ENCODE peak calls at places on chromosomes 12 and 14, in four cellular contexts. D is natural killer cell, W is progenitor cell of endocrine pancreas, H is neural progenitor cell. N is an unnamed sample.

GRCh38 chr14:81208489-81208888 is 12.3 kb downstream of the GTF2A1 start:
- DNase-seq in D (no peak), W (no peak), H (no peak), N (no peak)

GRCh38 chr14:33714527-33715222 is 236.2 kb downstream of the EGLN3 start:
- DNase-seq in D (no peak), W (no peak), H (no peak), N (no peak)

GRCh38 chr14:45133683-45134050 is 614 bp downstream of the FKBP3 start:
- DNase-seq in D (no peak), W (no peak), H (no peak), N (no peak)

GRCh38 chr12:106128526-106129430 is 10.0 kb downstream of the NUAK1 start:
- DNase-seq in D (no peak), W (no peak), H (no peak), N (no peak)

GRCh38 chr12:124554429-124555029 is 12.9 kb downstream of the NCOR2 start:
- DNase-seq in D (no peak), W (no peak), H (no peak), N (no peak)

GRCh38 chr14:68952544-68953535 is 26.3 kb downstream of the ACTN1 start:
- DNase-seq in D (no peak), W (no peak), H (no peak), N (no peak)

GRCh38 chr12:108498136-108498535 is 16.9 kb upstream of the FICD start:
- DNase-seq in D (no peak), W (no peak), H (no peak), N (no peak)

GRCh38 chr12:47954058-47954457 is 9.3 kb upstream of the TMEM106C start:
- DNase-seq in D (no peak), W (no peak), H (no peak), N (no peak)

GRCh38 chr14:93032301-93032929 is 83.3 kb downstream of the ITPK1 start:
- DNase-seq in D (no peak), W (no peak), H (peak), N (no peak)

GRCh38 chr14:92703516-92703915 is 44.9 kb downstream of the LGMN start:
- DNase-seq in D (no peak), W (no peak), H (no peak), N (no peak)

GRCh38 chr12:116130431-116130830 is 147.1 kb downstream of the MED13L start:
- DNase-seq in D (no peak), W (no peak), H (no peak), N (no peak)

GRCh38 chr14:24243336-24243836 is 963 bp upstream of the TINF2 start:
- DNase-seq in D (no peak), W (no peak), H (no peak), N (no peak)

GRCh38 chr14:67722293-67722692 is 20.6 kb downstream of the RDH12 start:
- DNase-seq in D (no peak), W (no peak), H (peak), N (no peak)

GRCh38 chr12:108722992-108723766 is 8.1 kb downstream of the CORO1C start:
- DNase-seq in D (no peak), W (no peak), H (no peak), N (no peak)

GRCh38 chr12:42945927-42946326 is 356.4 kb upstream of the PRICKLE1 start:
- DNase-seq in D (no peak), W (no peak), H (no peak), N (no peak)

GRCh38 chr12:64730585-64730964 is 28.6 kb downstream of the GNS start:
- DNase-seq in D (no peak), W (no peak), H (no peak), N (no peak)

GRCh38 chr12:51430196-51430895 is 5.7 kb downstream of the SLC4A8 start:
- DNase-seq in D (no peak), W (no peak), H (no peak), N (no peak)

GRCh38 chr12:75642226-75642625 is 130.8 kb upstream of the KRR1 start:
- DNase-seq in D (no peak), W (no peak), H (no peak), N (no peak)

GRCh38 chr14:75150150-75150549 is 23.3 kb upstream of the NEK9 start:
- DNase-seq in D (no peak), W (no peak), H (no peak), N (no peak)

GRCh38 chr12:127133675-127134335 is 1133.2 kb upstream of the TMEM132C start:
- DNase-seq in D (no peak), W (no peak), H (no peak), N (no peak)

GRCh38 chr12:47709277-47710048 is 3.6 kb upstream of the RPAP3 start:
- DNase-seq in D (no peak), W (no peak), H (no peak), N (no peak)

GRCh38 chr14:54642950-54643695 is 76.2 kb downstream of the SAMD4A start:
- DNase-seq in D (no peak), W (no peak), H (peak), N (no peak)
- TF ChIP-seq CTCF in D (peak), W (peak), H (peak), N (no peak)

DNA sequence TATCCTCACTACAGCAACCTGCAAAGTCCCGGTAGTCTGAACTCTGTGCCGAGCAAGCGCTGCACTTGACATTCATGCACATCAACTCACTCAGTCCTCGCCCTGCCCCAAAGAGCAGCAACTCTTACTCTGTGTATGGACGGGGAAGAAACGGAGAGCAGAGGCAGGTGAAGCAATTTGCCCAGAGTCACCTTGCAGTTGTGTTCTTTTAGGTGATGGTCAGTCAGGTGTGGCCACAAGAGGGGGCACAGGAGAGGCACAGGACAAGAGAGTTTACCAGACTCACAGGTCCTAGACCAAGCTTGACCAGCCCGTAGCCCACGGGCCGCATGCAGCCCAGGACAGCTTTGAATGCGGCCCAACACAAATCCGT is 39.1 kb downstream of the TSPAN11 start:
- DNase-seq in D (no peak), W (no peak), H (no peak), N (no peak)
- TF ChIP-seq CTCF in D (no peak), W (peak), H (peak), N (no peak)

DNA sequence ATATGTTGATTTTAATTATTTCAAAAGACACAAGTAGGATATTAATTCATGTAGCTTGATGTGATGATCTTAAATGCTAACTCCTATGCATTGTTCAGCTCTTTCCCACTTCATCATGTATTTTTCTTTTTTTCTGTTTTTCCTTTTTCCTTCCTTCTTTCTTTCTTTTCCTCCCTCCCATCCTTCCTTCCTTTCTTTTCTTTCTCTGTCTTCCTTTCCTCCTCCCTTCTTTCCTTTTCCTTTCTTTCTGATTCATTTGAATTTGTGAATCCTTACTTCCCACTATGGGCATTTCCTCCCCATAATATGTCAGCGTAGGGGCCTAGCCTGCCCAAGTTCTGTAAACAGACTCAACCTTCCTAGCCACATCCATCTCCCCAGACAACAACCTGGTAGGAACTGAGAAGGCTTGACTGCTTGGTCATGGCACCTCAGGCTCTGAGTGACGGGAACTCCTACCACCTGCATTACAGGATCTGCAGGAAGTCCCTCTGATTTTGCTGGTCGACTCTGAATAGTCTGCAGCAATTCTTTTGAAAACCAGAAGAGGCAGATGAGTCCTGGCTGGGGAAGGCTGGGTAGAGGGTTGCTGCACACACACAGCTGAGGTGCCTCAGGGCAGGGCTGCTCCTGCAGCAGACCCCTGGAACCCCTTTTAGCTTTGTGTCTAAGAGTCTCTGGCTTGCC is 33.4 kb upstream of the BHLHE41 start:
- DNase-seq in D (no peak), W (no peak), H (no peak), N (peak)
- TF ChIP-seq CTCF in D (no peak), W (peak), H (no peak), N (no peak)

DNA sequence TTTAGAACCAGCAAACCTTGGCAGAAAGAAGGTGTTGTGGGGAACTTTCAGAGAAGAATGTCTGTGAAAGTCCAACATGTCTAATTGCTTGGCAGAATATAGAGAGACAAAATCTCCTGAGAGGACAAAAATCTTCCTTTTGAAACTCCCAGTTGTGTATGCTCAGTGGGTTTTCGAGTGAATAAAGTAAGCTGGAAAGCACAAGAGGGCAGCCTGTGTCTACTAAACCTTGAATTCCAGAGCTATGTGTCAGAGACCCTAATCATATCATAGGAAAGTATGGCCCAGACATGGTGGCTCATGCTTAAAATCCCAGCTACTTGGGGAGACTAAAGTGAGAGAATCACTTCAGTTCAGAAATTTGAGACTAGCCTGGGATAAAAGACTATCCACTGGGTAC is 661.2 kb downstream of the SLC16A7 start:
- DNase-seq in D (no peak), W (no peak), H (peak), N (no peak)
- TF ChIP-seq CTCF in D (no peak), W (peak), H (peak), N (no peak)

GRCh38 chr12:53991077-53991460 is 6.1 kb downstream of the HOXC10 start:
- DNase-seq in D (no peak), W (no peak), H (no peak), N (no peak)

GRCh38 chr12:53990311-53991076 is 5.5 kb downstream of the HOXC10 start:
- DNase-seq in D (no peak), W (no peak), H (no peak), N (no peak)

GRCh38 chr12:53987748-53988147 is 2.8 kb downstream of the HOXC10 start:
- DNase-seq in D (no peak), W (no peak), H (no peak), N (no peak)

GRCh38 chr12:53988519-53989226 is 3.7 kb downstream of the HOXC10 start:
- DNase-seq in D (no peak), W (no peak), H (no peak), N (no peak)

DNA sequence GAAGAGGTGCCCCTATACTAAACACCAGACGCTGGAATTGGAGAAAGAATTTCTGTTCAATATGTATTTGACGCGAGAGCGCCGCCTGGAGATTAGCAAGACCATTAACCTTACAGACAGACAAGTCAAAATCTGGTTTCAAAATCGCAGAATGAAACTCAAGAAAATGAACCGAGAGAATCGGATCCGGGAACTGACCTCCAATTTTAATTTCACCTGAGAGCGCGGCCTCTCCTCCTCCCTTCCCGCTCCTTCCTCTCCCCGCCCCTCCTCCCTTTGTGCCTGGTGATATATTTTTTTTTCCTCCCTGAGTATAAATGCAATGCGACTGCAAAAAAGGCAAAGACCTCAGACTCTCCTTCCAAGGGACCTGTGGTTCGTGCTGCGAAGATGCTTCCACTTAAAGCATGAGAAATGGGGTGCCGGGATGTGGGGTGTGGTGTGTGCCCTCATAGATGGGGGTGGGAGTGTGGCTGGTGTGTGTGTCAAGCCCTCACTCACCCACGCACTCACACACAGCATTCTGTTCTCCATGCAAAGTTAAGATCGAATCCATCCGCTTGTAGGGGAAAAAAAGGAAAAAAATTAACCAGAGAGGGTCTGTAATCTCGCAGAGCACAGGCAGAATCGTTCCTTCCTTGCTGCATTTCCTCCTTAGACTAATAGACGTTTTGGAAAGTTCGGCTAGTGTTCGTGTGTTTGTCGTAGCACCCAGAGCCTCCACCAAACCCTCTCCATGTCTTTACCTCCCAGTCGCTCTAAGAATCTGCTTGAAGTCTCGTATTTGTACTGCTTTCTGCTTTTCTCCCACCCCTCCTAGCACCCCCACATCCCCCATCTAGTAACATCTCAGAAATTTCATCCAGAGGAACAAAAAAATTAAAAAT is 4.5 kb downstream of the HOXC10 start:
- DNase-seq in D (no peak), W (no peak), H (peak), N (no peak)
- TF ChIP-seq CTCF in D (peak), W (peak), H (peak), N (no peak)

GRCh38 chr14:36520601-36521525 is 831 bp upstream of the NKX2-1 start:
- DNase-seq in D (no peak), W (peak), H (peak), N (no peak)
- TF ChIP-seq CTCF in D (no peak), W (peak), H (peak), N (no peak)

GRCh38 chr14:105283028-105283427 is 17.8 kb downstream of the BRF1 start:
- DNase-seq in D (no peak), W (no peak), H (peak), N (no peak)

GRCh38 chr14:105280525-105280924 is 20.3 kb downstream of the BRF1 start:
- DNase-seq in D (no peak), W (no peak), H (no peak), N (no peak)

GRCh38 chr14:105281354-105282097 is 19.3 kb downstream of the BRF1 start:
- DNase-seq in D (no peak), W (no peak), H (peak), N (no peak)

GRCh38 chr14:105283899-105284298 is 16.9 kb downstream of the BRF1 start:
- DNase-seq in D (no peak), W (no peak), H (no peak), N (no peak)

GRCh38 chr14:105282098-105282725 is 18.6 kb downstream of the BRF1 start:
- DNase-seq in D (no peak), W (no peak), H (no peak), N (no peak)
- TF ChIP-seq CTCF in D (no peak), W (no peak), H (no peak), N (no peak)

GRCh38 chr12:100993916-100994315 is 199.3 kb downstream of the ANO4 start:
- DNase-seq in D (no peak), W (no peak), H (peak), N (no peak)

GRCh38 chr12:100995201-100995600 is 200.6 kb downstream of the ANO4 start:
- DNase-seq in D (no peak), W (no peak), H (peak), N (no peak)

GRCh38 chr12:100992194-100992593 is 197.6 kb downstream of the ANO4 start:
- DNase-seq in D (no peak), W (no peak), H (no peak), N (no peak)

GRCh38 chr12:100991059-100991562 is 196.5 kb downstream of the ANO4 start:
- DNase-seq in D (no peak), W (no peak), H (no peak), N (no peak)

GRCh38 chr12:100995771-100996170 is 201.2 kb downstream of the ANO4 start:
- DNase-seq in D (no peak), W (no peak), H (no peak), N (no peak)
- TF ChIP-seq CTCF in D (no peak), W (no peak), H (no peak), N (no peak)

GRCh38 chr14:26191123-26191522 is 406.7 kb downstream of the NOVA1 start:
- DNase-seq in D (no peak), W (no peak), H (no peak), N (no peak)

GRCh38 chr14:26191666-26192065 is 406.2 kb downstream of the NOVA1 start:
- DNase-seq in D (no peak), W (no peak), H (no peak), N (no peak)

GRCh38 chr14:26190644-26191043 is 407.2 kb downstream of the NOVA1 start:
- DNase-seq in D (no peak), W (no peak), H (no peak), N (no peak)

GRCh38 chr14:26187996-26188605 is 409.7 kb downstream of the NOVA1 start:
- DNase-seq in D (no peak), W (no peak), H (no peak), N (no peak)
- TF ChIP-seq CTCF in D (no peak), W (no peak), H (no peak), N (no peak)

DNA sequence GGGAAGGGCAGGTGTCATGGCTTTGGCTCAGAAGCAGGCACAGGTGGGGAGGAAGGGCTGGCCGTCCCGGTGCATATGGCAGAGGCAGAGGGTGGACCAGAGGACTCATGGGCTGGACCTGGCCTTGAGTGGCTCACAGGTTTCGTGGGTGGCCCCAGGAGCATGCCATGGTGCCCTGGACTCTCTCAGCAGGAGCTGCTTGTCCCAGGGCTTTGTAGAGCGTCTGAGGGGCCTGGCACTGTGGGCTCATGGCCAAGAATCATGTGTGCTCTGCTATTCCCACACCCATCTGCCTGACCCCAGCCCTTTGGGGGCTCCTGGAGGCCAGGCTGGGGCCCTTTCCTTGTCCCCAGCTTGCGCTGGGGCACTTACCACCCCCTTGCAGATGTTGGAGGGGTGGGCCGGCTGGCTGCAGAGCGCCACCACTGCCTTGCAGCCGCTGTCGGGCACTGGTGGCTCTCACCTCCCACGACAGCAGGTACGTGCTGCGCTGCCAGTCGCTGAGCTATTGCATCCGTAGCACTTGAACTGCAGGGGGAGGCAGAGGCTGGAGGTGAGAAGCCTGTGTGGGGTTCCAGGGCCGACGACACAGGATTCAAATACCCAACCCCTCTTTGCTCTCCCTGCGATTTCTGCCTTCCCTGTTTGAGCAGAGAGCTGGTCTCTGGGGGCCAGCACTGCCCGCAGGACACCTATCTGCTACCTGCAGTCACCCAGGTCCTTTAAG is 187.4 kb upstream of the PRMT8 start:
- DNase-seq in D (no peak), W (no peak), H (peak), N (no peak)
- TF ChIP-seq CTCF in D (no peak), W (peak), H (peak), N (no peak)